ENCODE peak calls at places on chromosomes 7 and 10, in eight cellular contexts. H, V, X, C, M, Y, I and F are unnamed samples. For H3K4me1, the result is how much of the 10 kb centered on the place peaks cover.

GRCh38 chr7:100430450-100431285 is 1.0 kb downstream of the MEPCE start:
- DNase-seq in H (peak), V (no peak), X (no peak), C (peak), M (peak), Y (peak), I (no peak), F (no peak)

GRCh38 chr7:66845382-66846095 is 75.5 kb upstream of the TMEM248 start:
- DNase-seq in H (peak), V (no peak), X (no peak), C (no peak), M (no peak), Y (no peak), I (no peak), F (no peak)

GRCh38 chr7:4856336-4857056 is 5.3 kb downstream of the PAPOLB start:
- DNase-seq in H (no peak), V (no peak), X (no peak), C (no peak), M (no peak), Y (no peak), I (no peak), F (no peak)

GRCh38 chr7:110839866-110840265 is 251.1 kb upstream of the LRRN3 start:
- DNase-seq in H (peak), V (no peak), X (peak), C (no peak), M (no peak), Y (no peak), I (peak), F (no peak)

GRCh38 chr10:4176500-4177281 is 391.7 kb upstream of the KLF6 start:
- DNase-seq in H (no peak), V (no peak), X (no peak), C (no peak), M (no peak), Y (no peak), I (no peak), F (no peak)

GRCh38 chr10:75018233-75018632 is 93.2 kb upstream of the SAMD8 start:
- DNase-seq in H (no peak), V (no peak), X (no peak), C (no peak), M (no peak), Y (no peak), I (no peak), F (no peak)

GRCh38 chr10:128026620-128027281 is 99.5 kb downstream of the MKI67 start:
- DNase-seq in H (no peak), V (no peak), X (no peak), C (no peak), M (no peak), Y (no peak), I (no peak), F (no peak)

GRCh38 chr7:37390149-37390548 is 58.5 kb downstream of the ELMO1 start:
- DNase-seq in H (no peak), V (no peak), X (no peak), C (no peak), M (no peak), Y (no peak), I (no peak), F (no peak)

GRCh38 chr10:132422169-132422691 is 25.2 kb downstream of the PWWP2B start:
- DNase-seq in H (no peak), V (no peak), X (no peak), C (no peak), M (no peak), Y (no peak), I (no peak), F (no peak)

GRCh38 chr7:96219382-96220130 is 102.3 kb downstream of the SLC25A13 start:
- DNase-seq in H (no peak), V (no peak), X (no peak), C (no peak), M (no peak), Y (no peak), I (peak), F (no peak)

GRCh38 chr7:128137096-128137655 is 103.9 kb upstream of the LEP start:
- DNase-seq in H (no peak), V (no peak), X (no peak), C (no peak), M (no peak), Y (no peak), I (no peak), F (no peak)

GRCh38 chr10:129759214-129760002 is 204.7 kb downstream of the EBF3 start:
- DNase-seq in H (no peak), V (peak), X (no peak), C (no peak), M (no peak), Y (no peak), I (no peak), F (peak)

GRCh38 chr7:115831371-115831770 is 199.2 kb downstream of the TFEC start:
- DNase-seq in H (no peak), V (no peak), X (no peak), C (no peak), M (no peak), Y (no peak), I (no peak), F (no peak)

GRCh38 chr7:156829669-156830336 is 63.2 kb downstream of the LMBR1 start:
- DNase-seq in H (no peak), V (no peak), X (no peak), C (no peak), M (no peak), Y (no peak), I (peak), F (no peak)

GRCh38 chr7:132169730-132170129 is 406.5 kb downstream of the PLXNA4 start:
- DNase-seq in H (no peak), V (no peak), X (no peak), C (no peak), M (no peak), Y (no peak), I (no peak), F (no peak)

GRCh38 chr10:110500515-110500905 is 2.8 kb downstream of the DUSP5 start:
- DNase-seq in H (no peak), V (no peak), X (no peak), C (no peak), M (no peak), Y (no peak), I (peak), F (no peak)

GRCh38 chr7:2821842-2822507 is 22.1 kb downstream of the GNA12 start:
- DNase-seq in H (no peak), V (no peak), X (no peak), C (no peak), M (no peak), Y (no peak), I (peak), F (no peak)

GRCh38 chr7:94087664-94088352 is 83.7 kb upstream of the BET1 start:
- DNase-seq in H (peak), V (no peak), X (no peak), C (no peak), M (no peak), Y (peak), I (peak), F (no peak)

GRCh38 chr7:17142831-17143541 is 155.5 kb upstream of the AHR start:
- DNase-seq in H (no peak), V (no peak), X (no peak), C (no peak), M (no peak), Y (no peak), I (peak), F (no peak)

GRCh38 chr10:97633921-97634320 is 621 bp upstream of the MORN4 start:
- DNase-seq in H (no peak), V (no peak), X (no peak), C (no peak), M (no peak), Y (peak), I (no peak), F (no peak)

GRCh38 chr7:154627571-154628290 is 375.2 kb downstream of the PAXIP1 start:
- DNase-seq in H (no peak), V (no peak), X (no peak), C (no peak), M (no peak), Y (no peak), I (no peak), F (no peak)

GRCh38 chr7:75795831-75796285 is 17.7 kb downstream of the CCL24 start:
- DNase-seq in H (peak), V (peak), X (peak), C (peak), M (no peak), Y (peak), I (no peak), F (no peak)

GRCh38 chr7:139706837-139707236 is 71.0 kb downstream of the HIPK2 start:
- DNase-seq in H (no peak), V (no peak), X (no peak), C (no peak), M (no peak), Y (no peak), I (no peak), F (no peak)

GRCh38 chr10:68871731-68872342 is 29.3 kb upstream of the DDX50 start:
- DNase-seq in H (no peak), V (no peak), X (no peak), C (no peak), M (no peak), Y (no peak), I (no peak), F (no peak)

GRCh38 chr7:79401254-79401653 is 52.2 kb downstream of the MAGI2 start:
- DNase-seq in H (no peak), V (no peak), X (no peak), C (no peak), M (no peak), Y (no peak), I (no peak), F (no peak)

GRCh38 chr7:133712544-133712943 is 414.6 kb upstream of the LRGUK start:
- DNase-seq in H (no peak), V (no peak), X (no peak), C (no peak), M (no peak), Y (no peak), I (no peak), F (no peak)

GRCh38 chr10:12884851-12885250 is 116.7 kb downstream of the CCDC3 start:
- DNase-seq in H (no peak), V (no peak), X (no peak), C (no peak), M (no peak), Y (no peak), I (no peak), F (no peak)

GRCh38 chr10:60816624-60817023 is 38.3 kb downstream of the CDK1 start:
- DNase-seq in H (peak), V (peak), X (no peak), C (no peak), M (no peak), Y (peak), I (peak), F (no peak)

GRCh38 chr7:11760372-11760771 is 71.6 kb downstream of the THSD7A start:
- DNase-seq in H (no peak), V (no peak), X (no peak), C (no peak), M (no peak), Y (no peak), I (no peak), F (no peak)

DNA sequence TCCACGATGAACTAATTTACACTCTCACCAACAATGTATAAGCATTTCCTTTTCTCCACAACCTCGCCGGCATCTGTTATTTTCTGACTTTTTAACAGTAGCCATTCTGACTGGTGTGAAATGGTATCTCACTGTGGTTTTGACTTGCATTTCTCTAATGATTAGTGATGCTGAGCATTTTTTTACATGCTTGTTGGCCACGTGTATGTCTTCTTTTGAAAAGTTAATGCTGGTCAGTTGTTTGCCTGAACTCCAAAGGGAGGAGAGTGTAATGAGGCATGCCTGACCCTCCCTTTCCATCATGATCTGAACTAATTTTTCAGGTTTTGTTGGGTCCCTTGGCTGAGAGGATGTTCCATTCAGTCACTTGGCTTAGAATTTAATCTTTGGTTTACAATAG is 50.7 kb upstream of the SVIL start:
- DNase-seq in H (no peak), V (no peak), X (no peak), C (no peak), M (no peak), Y (no peak), I (no peak), F (no peak)
- H3K4me1 ChIP-seq in H (under half), V (under half), X (under half), C (under half), M (half or more), Y (under half), I (under half), F (under half)

DNA sequence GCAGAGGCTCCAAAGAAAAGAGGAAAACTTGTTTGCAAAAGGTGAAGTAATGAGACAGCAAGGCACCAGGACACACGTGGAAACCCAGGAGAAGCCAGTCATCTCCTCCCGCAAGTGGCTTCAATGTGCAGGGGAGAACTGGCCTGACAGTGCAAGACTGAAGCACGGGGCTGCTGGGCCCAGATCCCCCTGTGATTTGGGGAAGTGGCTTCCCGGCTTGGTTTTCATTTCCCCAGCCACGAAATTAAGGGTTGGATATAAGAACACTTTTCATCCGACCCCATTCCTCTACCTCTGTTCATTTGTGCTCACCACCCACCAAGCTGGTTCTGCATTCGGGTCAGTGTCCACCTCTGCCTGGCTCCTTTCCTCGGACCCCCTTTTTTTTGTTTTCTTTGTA is 306.4 kb downstream of the FGFR2 start:
- DNase-seq in H (no peak), V (no peak), X (no peak), C (no peak), M (no peak), Y (no peak), I (no peak), F (no peak)
- H3K4me1 ChIP-seq in H (under half), V (under half), X (under half), C (under half), M (under half), Y (under half), I (under half), F (under half)

GRCh38 chr10:86020139-86020538 is 346.5 kb downstream of the GRID1 start:
- DNase-seq in H (no peak), V (no peak), X (no peak), C (no peak), M (no peak), Y (no peak), I (no peak), F (no peak)
- H3K4me1 ChIP-seq in H (under half), V (under half), X (under half), C (under half), M (under half), Y (under half), I (under half), F (under half)

DNA sequence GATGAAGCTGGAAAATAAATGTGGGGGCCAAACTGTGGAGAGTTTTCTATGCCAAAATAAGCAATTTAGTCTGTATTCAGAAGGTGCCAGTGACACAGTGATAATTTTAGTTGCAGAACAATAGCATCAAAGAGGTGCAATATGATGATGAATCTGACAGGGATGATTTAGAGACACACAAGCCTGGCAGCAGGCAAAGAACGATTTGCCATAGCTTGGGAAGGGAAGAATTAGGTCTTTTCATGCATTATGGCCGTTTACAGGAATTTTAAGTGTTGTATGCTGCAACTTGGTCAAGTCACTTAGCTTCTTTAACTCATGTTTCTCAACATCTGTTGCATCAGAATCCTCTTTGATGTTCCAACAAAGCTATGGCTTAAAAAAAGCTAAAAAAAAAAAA is 121.1 kb downstream of the SEMA3A start:
- DNase-seq in H (no peak), V (no peak), X (no peak), C (no peak), M (no peak), Y (no peak), I (no peak), F (no peak)
- H3K4me1 ChIP-seq in H (under half), V (under half), X (under half), C (under half), M (under half), Y (under half), I (under half), F (under half)